ENCODE peak calls at places on chromosome 9, in four cellular contexts. U is H1, R is SK-N-SH, A is HepG2. C is an unnamed sample.

GRCh38 chr9:38003946-38004808 is 64.8 kb downstream of the SHB start:
- DNase-seq in U (no peak), R (no peak), A (no peak), C (no peak)

GRCh38 chr9:32431940-32432555 is 47.6 kb downstream of the ACO1 start:
- DNase-seq in U (no peak), R (peak; percentile 55), A (peak; percentile 33), C (peak; percentile 67)

GRCh38 chr9:131733601-131734061 is 6.2 kb downstream of the RAPGEF1 start:
- DNase-seq in U (no peak), R (peak; percentile 70), A (no peak), C (peak; percentile 87)

GRCh38 chr9:127540664-127541041 is 71.4 kb upstream of the STXBP1 start:
- DNase-seq in U (no peak), R (no peak), A (no peak), C (no peak)

GRCh38 chr9:115234094-115234493 is 116.1 kb upstream of the TNC start:
- DNase-seq in U (no peak), R (no peak), A (no peak), C (peak; percentile 5)

GRCh38 chr9:68933434-68934318 is 80.2 kb downstream of the PRKACG start:
- DNase-seq in U (no peak), R (no peak), A (no peak), C (no peak)

GRCh38 chr9:9412241-9412640 is 1200.6 kb downstream of the PTPRD start:
- DNase-seq in U (no peak), R (no peak), A (no peak), C (peak; percentile 13)

GRCh38 chr9:306907-307306 is 92.2 kb downstream of the DOCK8 start:
- DNase-seq in U (no peak), R (no peak), A (peak; percentile 13), C (peak; percentile 84)

GRCh38 chr9:79196606-79197005 is 375.2 kb upstream of the TLE4 start:
- DNase-seq in U (no peak), R (no peak), A (no peak), C (no peak)

GRCh38 chr9:70111641-70112236 is 68.1 kb downstream of the MAMDC2 start:
- DNase-seq in U (no peak), R (no peak), A (peak; percentile 22), C (no peak)

GRCh38 chr9:131146186-131146585 is 20.8 kb downstream of the NUP214 start:
- DNase-seq in U (no peak), R (no peak), A (no peak), C (no peak)

GRCh38 chr9:38337706-38338264 is 54.7 kb upstream of the ALDH1B1 start:
- DNase-seq in U (no peak), R (no peak), A (no peak), C (no peak)

GRCh38 chr9:111481885-111482636 is 2.1 kb downstream of the ECPAS start:
- DNase-seq in U (no peak), R (no peak), A (peak; percentile 62), C (peak; percentile 46)

GRCh38 chr9:114155967-114156294 is 594 bp downstream of the COL27A1 start:
- DNase-seq in U (no peak), R (peak; percentile 74), A (no peak), C (peak; percentile 44)

GRCh38 chr9:38046669-38047300 is 22.2 kb downstream of the SHB start:
- DNase-seq in U (no peak), R (no peak), A (peak; percentile 78), C (peak; percentile 73)

GRCh38 chr9:114433720-114434255 is 46.0 kb upstream of the AKNA start:
- DNase-seq in U (no peak), R (no peak), A (peak; percentile 25), C (no peak)

GRCh38 chr9:127122176-127123151 is at the start of gene ANGPTL2:
- DNase-seq in U (peak; percentile 73), R (peak; percentile 94), A (peak; percentile 43), C (peak; percentile 88)

GRCh38 chr9:4371108-4371507 is 71.2 kb upstream of the GLIS3 start:
- DNase-seq in U (no peak), R (no peak), A (no peak), C (peak; percentile 28)

GRCh38 chr9:81649475-81649874 is 39.9 kb downstream of the TLE1 start:
- DNase-seq in U (no peak), R (no peak), A (no peak), C (no peak)

GRCh38 chr9:136496801-136497620 is 14.2 kb upstream of the SEC16A start:
- DNase-seq in U (no peak), R (no peak), A (no peak), C (no peak)

DNA sequence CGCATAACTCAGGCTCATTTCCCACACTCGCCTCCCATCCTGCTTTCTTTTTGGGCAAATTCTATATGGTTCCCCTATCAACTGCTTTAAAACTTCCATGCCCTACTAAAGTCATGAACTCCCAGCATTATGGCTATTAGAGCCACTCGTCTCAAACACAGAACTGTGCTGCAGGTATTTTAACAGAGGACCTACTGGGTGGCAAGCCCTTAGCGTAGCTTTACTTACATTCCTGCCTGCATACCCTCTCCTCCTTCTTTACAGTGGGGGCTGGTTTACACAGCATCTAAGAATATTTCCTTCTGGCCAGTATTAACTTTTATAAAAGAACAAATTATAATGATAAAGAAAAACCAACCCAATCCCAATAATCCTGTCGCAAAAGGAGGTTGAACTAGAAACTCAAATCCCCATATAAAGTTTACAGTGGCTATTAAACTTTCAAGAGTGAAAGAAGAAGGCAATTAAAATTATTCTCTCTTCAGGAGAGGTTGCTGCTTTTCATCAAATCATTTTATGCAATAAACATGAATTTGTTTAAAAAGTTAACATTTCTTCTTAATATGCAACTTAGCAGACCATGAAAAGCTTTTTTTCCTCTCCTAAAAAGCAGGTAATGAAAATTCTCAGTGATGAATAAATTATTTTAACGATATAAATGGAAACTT is 100.6 kb downstream of the ELAVL2 start:
- DNase-seq in U (no peak), R (no peak), A (no peak), C (no peak)
- TF ChIP-seq MAX in U (no peak), R (no peak), A (no peak), C (no peak)

GRCh38 chr9:134353539-134353938 is 27.3 kb downstream of the RXRA start:
- DNase-seq in U (no peak), R (no peak), A (no peak), C (no peak)
- TF ChIP-seq MAX in U (no peak), R (no peak), A (no peak), C (no peak)

GRCh38 chr9:7370378-7370777 is 429.2 kb downstream of the DMAC1 start:
- DNase-seq in U (no peak), R (no peak), A (peak; percentile 25), C (no peak)
- TF ChIP-seq MAX in U (no peak), R (no peak), A (no peak), C (no peak)

GRCh38 chr9:84405666-84406065 is 65.1 kb upstream of the SLC28A3 start:
- DNase-seq in U (no peak), R (no peak), A (no peak), C (no peak)
- TF ChIP-seq MAX in U (no peak), R (no peak), A (no peak), C (no peak)

DNA sequence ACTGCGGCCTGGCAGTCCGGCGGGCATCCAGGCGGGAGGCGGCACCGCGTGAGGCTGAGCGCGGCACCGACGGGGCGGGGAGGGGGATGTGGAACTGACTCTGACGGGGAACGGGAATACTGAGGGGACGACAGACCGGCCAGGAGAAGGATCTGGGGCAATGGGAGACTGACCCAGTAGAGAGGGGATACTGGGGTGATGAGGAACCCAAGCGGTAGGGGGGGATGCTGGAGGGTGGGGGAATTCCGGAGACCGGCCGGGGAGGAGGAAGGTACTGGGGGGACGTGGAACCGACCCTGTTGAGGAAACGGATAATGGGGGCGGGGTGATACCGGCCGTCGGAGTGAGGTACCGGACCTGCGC is 423 bp downstream of the IPPK start:
- DNase-seq in U (no peak), R (peak; percentile 71), A (no peak), C (peak; percentile 50)
- TF ChIP-seq MAX in U (no peak), R (no peak), A (peak; percentile 0), C (no peak)

DNA sequence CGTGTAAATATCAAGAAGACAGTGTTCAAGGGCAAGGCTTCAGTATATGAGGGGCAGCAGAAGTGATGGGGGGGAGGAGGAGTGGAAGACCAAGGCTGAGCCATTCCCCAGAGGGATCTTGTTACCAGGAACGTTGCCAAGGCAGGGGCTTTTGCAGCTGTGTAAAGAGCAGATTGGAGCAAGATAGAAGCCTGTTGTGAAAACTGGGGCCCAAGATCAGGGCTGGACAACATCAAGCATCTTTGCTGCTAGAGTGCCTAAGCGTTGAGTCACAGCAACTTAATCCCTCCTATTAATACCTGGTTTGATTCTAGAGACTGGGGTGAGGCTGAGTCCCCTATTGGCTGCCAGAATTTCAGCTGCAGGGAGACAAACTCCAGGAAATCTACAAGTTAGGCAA is 18.4 kb upstream of the ERCC6L2 start:
- DNase-seq in U (no peak), R (peak; percentile 53), A (peak; percentile 16), C (no peak)
- TF ChIP-seq MAX in U (no peak), R (peak; percentile 59), A (no peak), C (no peak)

GRCh38 chr9:129936222-129936621 is 101.0 kb downstream of the USP20 start:
- DNase-seq in U (no peak), R (peak; percentile 24), A (no peak), C (no peak)

GRCh38 chr9:129933215-129933614 is 98.0 kb downstream of the USP20 start:
- DNase-seq in U (no peak), R (peak; percentile 11), A (no peak), C (no peak)

GRCh38 chr9:129939426-129939825 is 103.6 kb downstream of the FNBP1 start:
- DNase-seq in U (no peak), R (no peak), A (no peak), C (no peak)

GRCh38 chr9:129933709-129934586 is 98.7 kb downstream of the USP20 start:
- DNase-seq in U (no peak), R (peak; percentile 49), A (no peak), C (no peak)

GRCh38 chr9:129938291-129938979 is 103.2 kb downstream of the USP20 start:
- DNase-seq in U (no peak), R (no peak), A (no peak), C (no peak)
- TF ChIP-seq MAX in U (no peak), R (peak; percentile 50), A (no peak), C (no peak)

GRCh38 chr9:106233116-106233515 is 538.8 kb downstream of the TMEM38B start:
- DNase-seq in U (no peak), R (no peak), A (no peak), C (no peak)

DNA sequence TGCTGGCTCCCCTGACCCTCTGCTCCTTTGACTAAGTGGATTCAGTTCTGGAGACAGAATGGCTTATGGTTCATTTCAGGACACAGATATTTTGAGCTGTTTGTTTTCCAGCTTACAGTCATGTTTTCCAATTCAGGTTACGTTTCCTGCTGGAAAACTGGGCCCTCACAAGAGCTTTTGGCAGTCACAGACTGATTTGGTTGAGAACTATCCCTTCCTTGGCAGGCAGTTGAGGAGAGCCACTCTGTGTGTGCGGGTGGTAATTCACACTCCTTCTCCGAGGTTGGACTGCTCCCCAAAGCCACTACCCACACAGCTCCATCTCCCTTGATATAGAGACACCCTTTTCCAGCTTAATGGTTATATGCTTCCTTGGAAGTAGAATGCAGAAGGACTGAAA is 534.5 kb downstream of the TMEM38B start:
- DNase-seq in U (no peak), R (no peak), A (no peak), C (no peak)
- TF ChIP-seq MAX in U (no peak), R (no peak), A (no peak), C (no peak)

C was measured in NB4.